ENCODE peak calls at places on chromosome 17, in five cellular contexts. V is A549, C is IMR-90, E is GM12878, T is K562. X is an unnamed sample.

GRCh38 chr17:76369804-76370203 is 14.6 kb upstream of the SPHK1 start:
- DNase-seq in V (no peak), C (no peak), E (no peak), T (no peak), X (peak)

GRCh38 chr17:73271078-73271477 is 9.4 kb upstream of the CPSF4L start:
- DNase-seq in V (no peak), C (no peak), E (peak), T (no peak), X (no peak)

GRCh38 chr17:40284085-40284713 is 3.5 kb upstream of the CDC6 start:
- DNase-seq in V (peak), C (peak), E (no peak), T (no peak), X (no peak)

GRCh38 chr17:7241047-7241733 is 1.1 kb downstream of the GABARAP start:
- DNase-seq in V (no peak), C (no peak), E (no peak), T (no peak), X (no peak)

GRCh38 chr17:46895171-46895570 is 27.8 kb upstream of the GOSR2 start:
- DNase-seq in V (no peak), C (no peak), E (no peak), T (no peak), X (no peak)

GRCh38 chr17:80826955-80827645 is 164.5 kb upstream of the CHMP6 start:
- DNase-seq in V (peak), C (peak), E (no peak), T (no peak), X (peak)

GRCh38 chr17:64083571-64084085 is 46.3 kb downstream of the ERN1 start:
- DNase-seq in V (no peak), C (no peak), E (no peak), T (no peak), X (no peak)

GRCh38 chr17:7988750-7989178 is 13.7 kb upstream of the GUCY2D start:
- DNase-seq in V (peak), C (peak), E (peak), T (peak), X (peak)

GRCh38 chr17:82186221-82186620 is 26.4 kb downstream of the CCDC57 start:
- DNase-seq in V (no peak), C (no peak), E (no peak), T (no peak), X (no peak)

GRCh38 chr17:63029520-63029919 is 63.5 kb downstream of the TANC2 start:
- DNase-seq in V (no peak), C (peak), E (no peak), T (no peak), X (no peak)

GRCh38 chr17:7579001-7579838 is at the start of gene CD68:
- DNase-seq in V (peak), C (peak), E (no peak), T (peak), X (peak)

GRCh38 chr17:69466905-69467630 is 52.6 kb downstream of the MAP2K6 start:
- DNase-seq in V (no peak), C (peak), E (no peak), T (no peak), X (peak)

GRCh38 chr17:28488154-28488883 is 14.9 kb downstream of the SLC13A2 start:
- DNase-seq in V (no peak), C (no peak), E (no peak), T (no peak), X (no peak)

GRCh38 chr17:43530303-43531081 is 15.6 kb downstream of the ETV4 start:
- DNase-seq in V (no peak), C (peak), E (no peak), T (peak), X (no peak)

GRCh38 chr17:27569257-27569722 is 61.7 kb upstream of the LGALS9 start:
- DNase-seq in V (peak), C (peak), E (no peak), T (peak), X (peak)

GRCh38 chr17:7551396-7551795 is 2.5 kb downstream of the TNFSF12 start:
- DNase-seq in V (no peak), C (no peak), E (no peak), T (no peak), X (no peak)

GRCh38 chr17:57027852-57028251 is 49.9 kb downstream of the SCPEP1 start:
- DNase-seq in V (no peak), C (no peak), E (no peak), T (no peak), X (no peak)

GRCh38 chr17:57940653-57941329 is 14.4 kb downstream of the CUEDC1 start:
- DNase-seq in V (no peak), C (no peak), E (peak), T (no peak), X (no peak)

GRCh38 chr17:45110676-45111611 is 21.4 kb downstream of the PLCD3 start:
- DNase-seq in V (no peak), C (no peak), E (no peak), T (no peak), X (peak)

GRCh38 chr17:2594657-2595085 is 1.2 kb downstream of the PAFAH1B1 start:
- DNase-seq in V (no peak), C (no peak), E (no peak), T (no peak), X (no peak)

GRCh38 chr17:34307110-34307509 is 12.1 kb upstream of the CCL8 start:
- DNase-seq in V (no peak), C (peak), E (no peak), T (no peak), X (no peak)

GRCh38 chr17:19013806-19014627 is 9.5 kb upstream of the FAM83G start:
- DNase-seq in V (no peak), C (no peak), E (no peak), T (no peak), X (no peak)

GRCh38 chr17:58534901-58535421 is 20.5 kb upstream of the MTMR4 start:
- DNase-seq in V (peak), C (peak), E (no peak), T (no peak), X (no peak)

DNA sequence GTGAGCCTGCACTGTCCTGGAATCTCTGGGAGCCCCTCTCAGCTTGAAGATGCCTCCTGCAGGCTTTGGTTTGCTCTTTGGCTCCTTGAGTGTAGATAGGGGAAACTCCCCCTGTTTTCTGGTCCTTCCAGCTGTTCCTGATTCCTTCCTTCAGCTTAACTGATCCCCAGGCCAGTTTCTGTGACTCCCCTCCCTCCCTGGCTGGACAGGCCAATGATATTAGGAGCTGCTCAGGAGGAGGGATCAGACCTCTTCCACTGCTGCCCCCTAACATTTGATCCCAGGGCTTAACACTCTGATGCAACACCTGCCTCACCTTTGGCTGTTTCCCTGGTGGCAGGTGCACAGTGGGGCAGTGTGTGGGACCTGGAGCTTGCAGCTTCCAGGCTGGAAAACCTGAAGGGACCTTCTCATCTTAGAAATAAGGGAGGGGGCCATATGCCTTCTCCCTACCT is at the start of gene TAC4:
- DNase-seq in V (no peak), C (no peak), E (no peak), T (peak), X (no peak)
- TF ChIP-seq RCOR1 in V (no peak), C (no peak), E (no peak), T (peak), X (no peak)

GRCh38 chr17:9142772-9143494 is 121.6 kb downstream of the NTN1 start:
- DNase-seq in V (no peak), C (no peak), E (no peak), T (no peak), X (no peak)

GRCh38 chr17:9146064-9146463 is 124.8 kb downstream of the NTN1 start:
- DNase-seq in V (no peak), C (no peak), E (no peak), T (no peak), X (no peak)

GRCh38 chr17:9141423-9141753 is 120.1 kb downstream of the NTN1 start:
- DNase-seq in V (no peak), C (no peak), E (no peak), T (no peak), X (no peak)

GRCh38 chr17:9140550-9141422 is 119.5 kb downstream of the NTN1 start:
- DNase-seq in V (no peak), C (no peak), E (no peak), T (no peak), X (no peak)

GRCh38 chr17:9144502-9145233 is 123.4 kb downstream of the NTN1 start:
- DNase-seq in V (no peak), C (no peak), E (no peak), T (no peak), X (no peak)
- TF ChIP-seq RCOR1 in V (no peak), C (no peak), E (no peak), T (no peak), X (no peak)

GRCh38 chr17:61331886-61332285 is 67.8 kb upstream of the TBX2 start:
- DNase-seq in V (no peak), C (no peak), E (no peak), T (no peak), X (no peak)
- TF ChIP-seq RCOR1 in V (no peak), C (no peak), E (no peak), T (no peak), X (no peak)

DNA sequence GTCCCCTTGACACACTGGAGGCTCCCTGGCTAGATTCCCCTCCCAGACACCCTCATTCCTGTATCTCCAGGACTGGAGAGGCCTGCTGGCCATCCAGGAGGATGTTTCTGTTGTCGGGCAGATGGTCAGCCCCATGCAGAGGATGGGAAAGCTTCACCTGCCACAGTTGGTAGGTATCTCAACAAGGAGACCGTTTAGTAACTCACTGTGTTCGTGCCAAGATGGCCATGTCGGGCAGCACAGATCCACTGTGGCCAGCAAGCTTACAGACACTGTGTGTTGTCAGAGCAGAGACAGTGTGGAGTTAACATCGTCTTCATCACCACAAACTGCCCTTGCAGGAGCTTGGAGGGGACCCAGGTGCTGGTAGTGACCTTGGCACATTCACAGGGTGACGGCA is 390.9 kb downstream of the SEC14L1 start:
- DNase-seq in V (no peak), C (no peak), E (no peak), T (no peak), X (no peak)
- TF ChIP-seq RCOR1 in V (no peak), C (no peak), E (no peak), T (no peak), X (no peak)

DNA sequence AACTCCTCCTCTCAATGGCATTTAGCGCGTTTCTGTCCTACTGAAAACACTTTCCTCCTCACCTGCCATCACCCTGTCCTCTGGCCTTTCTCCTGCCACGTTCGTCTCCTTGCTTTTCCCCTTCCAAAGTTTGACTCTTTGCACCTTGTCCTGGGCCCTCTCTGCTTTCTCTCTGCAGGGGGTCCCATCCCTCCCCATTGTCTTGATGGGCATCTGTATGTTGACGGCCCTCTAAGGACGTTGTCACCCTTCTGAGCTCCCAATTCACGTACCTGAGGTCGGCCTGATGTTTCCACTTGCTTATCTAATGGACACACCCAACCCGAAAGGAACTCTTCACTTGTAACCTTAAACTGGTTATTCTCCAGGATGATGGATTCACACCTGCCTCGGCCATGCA is 170.4 kb downstream of the WSCD1 start:
- DNase-seq in V (no peak), C (no peak), E (no peak), T (no peak), X (no peak)
- TF ChIP-seq RCOR1 in V (no peak), C (no peak), E (no peak), T (no peak), X (no peak)

GRCh38 chr17:39210093-39210434 is 10.0 kb downstream of the RPL19 start:
- DNase-seq in V (no peak), C (no peak), E (no peak), T (no peak), X (no peak)

GRCh38 chr17:39208893-39209292 is 8.8 kb downstream of the RPL19 start:
- DNase-seq in V (no peak), C (no peak), E (no peak), T (peak), X (no peak)

GRCh38 chr17:39208136-39208535 is 8.1 kb downstream of the RPL19 start:
- DNase-seq in V (no peak), C (peak), E (no peak), T (no peak), X (no peak)

GRCh38 chr17:39212200-39212810 is 12.2 kb downstream of the RPL19 start:
- DNase-seq in V (no peak), C (no peak), E (no peak), T (no peak), X (no peak)

DNA sequence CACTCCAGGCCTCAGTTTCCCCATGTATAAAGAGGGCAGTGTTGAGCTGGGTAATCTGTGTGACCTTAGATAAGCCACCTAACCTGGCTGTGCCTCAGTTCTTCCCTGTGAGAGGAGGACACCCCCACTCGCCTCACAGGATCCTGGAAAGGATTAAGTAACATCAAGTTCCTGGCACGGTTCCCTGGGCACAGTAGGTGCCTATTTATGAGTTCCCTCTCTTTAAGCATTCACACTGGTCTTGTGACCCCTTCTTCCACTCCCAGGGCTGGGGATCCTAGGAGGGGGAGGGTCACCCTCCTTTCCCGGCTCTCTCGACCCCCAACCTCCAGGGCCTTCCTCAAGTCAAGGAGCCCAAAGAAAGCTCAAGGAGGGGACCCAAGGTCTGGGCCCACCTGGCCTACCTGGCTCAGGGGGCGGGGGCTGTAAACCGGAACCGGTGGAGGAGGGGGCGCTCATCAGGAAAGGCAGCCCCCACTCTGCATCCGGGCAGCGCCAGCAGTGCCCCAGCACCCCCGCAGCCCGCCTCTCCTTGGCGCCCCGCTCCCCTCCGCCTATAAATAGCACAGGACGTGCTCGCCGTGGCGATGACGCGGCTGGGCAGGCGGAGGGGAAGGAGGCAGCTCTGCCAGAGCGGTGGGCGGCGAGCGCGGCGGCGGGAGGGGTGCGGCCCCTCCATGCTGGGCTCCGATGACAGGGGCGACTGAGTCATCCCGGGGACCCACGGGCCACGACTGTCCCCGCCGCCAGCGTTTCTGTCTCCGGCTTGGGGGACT is 9.4 kb downstream of the RPL19 start:
- DNase-seq in V (no peak), C (peak), E (no peak), T (no peak), X (peak)
- TF ChIP-seq RCOR1 in V (no peak), C (no peak), E (no peak), T (no peak), X (no peak)

GRCh38 chr17:79423811-79424465 is 186.9 kb downstream of the RBFOX3 start:
- DNase-seq in V (no peak), C (no peak), E (no peak), T (no peak), X (no peak)

GRCh38 chr17:79422236-79422635 is 188.6 kb downstream of the RBFOX3 start:
- DNase-seq in V (no peak), C (no peak), E (no peak), T (no peak), X (no peak)

GRCh38 chr17:79417589-79417988 is 193.3 kb downstream of the RBFOX3 start:
- DNase-seq in V (no peak), C (no peak), E (no peak), T (no peak), X (no peak)

GRCh38 chr17:79424471-79425185 is 186.2 kb downstream of the RBFOX3 start:
- DNase-seq in V (no peak), C (no peak), E (no peak), T (no peak), X (no peak)

GRCh38 chr17:79420318-79421243 is 190.3 kb downstream of the RBFOX3 start:
- DNase-seq in V (peak), C (no peak), E (no peak), T (peak), X (no peak)
- TF ChIP-seq RCOR1 in V (no peak), C (no peak), E (no peak), T (no peak), X (no peak)

GRCh38 chr17:67490471-67490870 is 113.4 kb downstream of the PITPNC1 start:
- DNase-seq in V (no peak), C (no peak), E (no peak), T (no peak), X (no peak)
- TF ChIP-seq RCOR1 in V (no peak), C (no peak), E (no peak), T (no peak), X (no peak)

X was measured in SK-N-SH.